ENCODE peak calls at places on chromosome 12, in seven cellular contexts. R is esophagus squamous epithelium, K is upper lobe of left lung, E is prostate gland, N is GM12878, T is stomach, Z is suprapubic skin. V is an unnamed sample. For H3K27me3, the result is how much of the 10 kb centered on the place peaks cover.

GRCh38 chr12:77231548-77231947 is 166.2 kb upstream of the E2F7 start:
- DNase-seq in R (no peak), E (peak), T (peak), K (peak), Z (peak), N (no peak), V (peak)

GRCh38 chr12:43914923-43915468 is 79.1 kb downstream of the TMEM117 start:
- DNase-seq in R (no peak), Z (no peak), E (no peak), K (no peak), N (no peak), T (no peak), V (no peak)

GRCh38 chr12:112979281-112979680 is 962 bp downstream of the OAS2 start:
- DNase-seq in T (peak), E (peak), N (peak), R (no peak), K (no peak), Z (no peak), V (no peak)

GRCh38 chr12:107344035-107344808 is 250.9 kb upstream of the CRY1 start:
- DNase-seq in N (no peak), R (no peak), K (no peak), Z (no peak), T (no peak), E (no peak), V (no peak)

GRCh38 chr12:127455347-127456265 is 811.4 kb upstream of the TMEM132C start:
- DNase-seq in K (no peak), E (no peak), N (no peak), T (no peak), R (no peak), Z (no peak), V (no peak)

GRCh38 chr12:66169221-66170170 is at the start of gene TMBIM4:
- DNase-seq in N (peak), T (peak), R (peak), K (peak), E (peak), Z (peak), V (peak)

GRCh38 chr12:50201987-50202521 is 34.9 kb upstream of the CERS5 start:
- DNase-seq in R (no peak), K (peak), N (no peak), E (peak), Z (no peak), T (no peak), V (no peak)

GRCh38 chr12:64518396-64518795 is 66.5 kb downstream of the TBK1 start:
- DNase-seq in T (no peak), Z (no peak), N (no peak), R (no peak), E (no peak), K (no peak), V (no peak)

GRCh38 chr12:46825526-46826414 is at the start of gene SLC38A4:
- DNase-seq in Z (no peak), N (no peak), K (peak), R (no peak), E (no peak), T (no peak), V (peak)

GRCh38 chr12:66379613-66380012 is 77.3 kb downstream of the HELB start:
- DNase-seq in N (no peak), T (no peak), Z (no peak), R (no peak), K (no peak), E (no peak), V (no peak)

GRCh38 chr12:28905220-28905940 is 243.7 kb upstream of the FAR2 start:
- DNase-seq in R (no peak), K (no peak), T (no peak), E (no peak), N (no peak), Z (no peak), V (no peak)

GRCh38 chr12:90546511-90546910 is 408.5 kb downstream of the CCER1 start:
- DNase-seq in T (no peak), K (no peak), R (no peak), N (no peak), Z (no peak), E (no peak), V (no peak)

GRCh38 chr12:15540025-15540424 is 217.7 kb downstream of the PTPRO start:
- DNase-seq in N (no peak), Z (no peak), T (no peak), E (no peak), R (no peak), K (no peak), V (no peak)

GRCh38 chr12:65891987-65892481 is 67.8 kb downstream of the HMGA2 start:
- DNase-seq in R (no peak), T (peak), N (no peak), E (peak), Z (peak), K (peak), V (no peak)

GRCh38 chr12:112751844-112752243 is 39.7 kb upstream of the RPH3A start:
- DNase-seq in E (no peak), Z (no peak), R (no peak), K (no peak), T (no peak), N (no peak), V (no peak)

GRCh38 chr12:105322070-105322469 is 8.4 kb upstream of the C12orf75 start:
- DNase-seq in Z (no peak), E (no peak), K (no peak), T (no peak), R (no peak), N (no peak), V (peak)

GRCh38 chr12:12689672-12690287 is 6.2 kb downstream of the GPR19 start:
- DNase-seq in K (no peak), R (no peak), T (no peak), Z (no peak), E (no peak), N (no peak), V (no peak)

GRCh38 chr12:64560395-64561301 is 49.6 kb upstream of the RASSF3 start:
- DNase-seq in R (no peak), K (no peak), N (no peak), E (no peak), Z (no peak), T (no peak), V (no peak)

GRCh38 chr12:104285740-104286537 is 17.6 kb upstream of the EID3 start:
- DNase-seq in E (no peak), Z (no peak), N (no peak), T (peak), R (no peak), K (peak), V (no peak)

GRCh38 chr12:59973515-59973914 is 377.7 kb downstream of the SLC16A7 start:
- DNase-seq in T (no peak), R (no peak), K (no peak), E (no peak), Z (no peak), N (no peak), V (no peak)

GRCh38 chr12:131434208-131435125 is 276.4 kb upstream of the SFSWAP start:
- DNase-seq in T (peak), N (no peak), R (no peak), E (no peak), Z (peak), K (peak), V (no peak)

GRCh38 chr12:981176-981828 is 9.7 kb upstream of the ERC1 start:
- DNase-seq in E (no peak), K (no peak), R (no peak), T (no peak), N (no peak), Z (no peak), V (no peak)

GRCh38 chr12:68189766-68190700 is 30.5 kb upstream of the IFNG start:
- DNase-seq in R (no peak), K (no peak), E (no peak), T (no peak), Z (no peak), N (no peak), V (no peak)

GRCh38 chr12:11991604-11992003 is 79.1 kb upstream of the BCL2L14 start:
- DNase-seq in K (no peak), Z (no peak), E (no peak), T (no peak), R (no peak), N (no peak), V (no peak)

GRCh38 chr12:93595336-93595735 is 22.9 kb downstream of the SOCS2 start:
- DNase-seq in Z (no peak), K (no peak), N (no peak), T (no peak), E (no peak), R (no peak), V (no peak)

GRCh38 chr12:39393179-39393578 is 49.7 kb downstream of the KIF21A start:
- DNase-seq in Z (no peak), K (no peak), R (no peak), N (no peak), E (no peak), T (no peak), V (no peak)

GRCh38 chr12:122499991-122500684 is 594 bp downstream of the ZCCHC8 start:
- DNase-seq in N (no peak), E (peak), Z (peak), K (peak), T (peak), R (no peak), V (peak)

GRCh38 chr12:95336387-95337067 is 118.9 kb downstream of the VEZT start:
- DNase-seq in N (no peak), K (peak), T (peak), E (peak), Z (peak), R (no peak), V (peak)

GRCh38 chr12:115697341-115697740 is 580.2 kb downstream of the MED13L start:
- DNase-seq in Z (no peak), R (no peak), E (peak), T (no peak), K (no peak), N (no peak), V (no peak)

GRCh38 chr12:117208206-117208605 is 17.9 kb upstream of the FBXO21 start:
- DNase-seq in K (no peak), E (no peak), R (no peak), Z (no peak), T (no peak), N (no peak), V (no peak)
- H3K27me3 ChIP-seq in K (under half), E (under half), R (under half), Z (under half), T (under half), N (under half), V (under half)

DNA sequence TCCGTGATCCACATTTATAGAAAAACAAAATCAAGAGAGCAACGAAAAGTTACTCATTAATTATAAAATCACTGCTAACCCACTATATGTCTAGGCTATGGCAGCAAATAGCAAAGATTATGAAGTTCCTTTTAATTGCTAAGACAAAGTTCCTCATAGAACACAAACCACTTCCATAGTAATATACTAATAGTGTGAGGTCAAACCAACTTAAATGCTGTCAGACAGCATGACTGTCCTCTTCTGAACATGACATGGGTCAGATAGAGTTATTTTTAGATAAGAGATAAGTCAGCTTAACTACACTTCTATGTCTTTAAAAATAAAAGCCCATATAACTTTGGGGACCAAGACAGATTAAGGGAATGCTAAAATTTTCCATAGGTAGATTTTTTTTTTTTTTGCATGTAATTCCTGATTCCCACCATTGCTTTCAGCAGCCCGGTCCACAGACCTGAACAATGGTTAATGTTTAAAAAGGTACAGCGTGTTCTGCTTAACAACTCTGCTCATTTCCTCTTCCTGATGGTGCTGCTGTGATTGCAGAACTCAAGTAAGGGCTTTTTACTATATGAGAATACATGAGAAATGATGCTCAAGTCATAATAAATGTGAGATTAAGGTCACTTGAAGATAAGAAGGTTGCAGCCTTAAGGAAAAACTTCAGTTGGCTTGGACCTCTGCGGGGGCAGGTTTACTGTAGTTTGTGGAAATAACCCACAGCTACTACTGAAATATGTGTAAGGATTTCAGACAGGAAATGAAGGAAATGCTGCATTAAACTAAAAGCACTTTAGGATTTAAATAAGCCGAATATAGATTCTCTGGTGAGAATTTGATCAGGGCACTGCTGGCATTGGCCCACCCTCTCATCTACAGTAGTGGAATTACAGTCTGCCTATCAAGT is 37.7 kb upstream of the DUSP6 start:
- DNase-seq in T (no peak), N (no peak), K (peak), Z (no peak), R (no peak), E (no peak), V (no peak)
- TF ChIP-seq POLR2A in T (no peak), N (no peak), K (no peak), Z (no peak), R (no peak), E (no peak), V (peak)

GRCh38 chr12:111028830-111029229 is 108.5 kb upstream of the MYL2 start:
- DNase-seq in N (no peak), K (no peak), Z (no peak), R (no peak), E (no peak), T (no peak), V (no peak)

GRCh38 chr12:111025301-111025700 is 104.9 kb upstream of the MYL2 start:
- DNase-seq in R (no peak), N (no peak), T (no peak), K (no peak), Z (no peak), E (no peak), V (no peak)

GRCh38 chr12:111027431-111027830 is 107.1 kb upstream of the MYL2 start:
- DNase-seq in N (no peak), Z (no peak), E (no peak), R (no peak), T (no peak), K (no peak), V (no peak)

GRCh38 chr12:111024205-111024794 is 103.9 kb upstream of the MYL2 start:
- DNase-seq in N (peak), Z (no peak), E (peak), R (no peak), K (peak), T (peak), V (peak)

DNA sequence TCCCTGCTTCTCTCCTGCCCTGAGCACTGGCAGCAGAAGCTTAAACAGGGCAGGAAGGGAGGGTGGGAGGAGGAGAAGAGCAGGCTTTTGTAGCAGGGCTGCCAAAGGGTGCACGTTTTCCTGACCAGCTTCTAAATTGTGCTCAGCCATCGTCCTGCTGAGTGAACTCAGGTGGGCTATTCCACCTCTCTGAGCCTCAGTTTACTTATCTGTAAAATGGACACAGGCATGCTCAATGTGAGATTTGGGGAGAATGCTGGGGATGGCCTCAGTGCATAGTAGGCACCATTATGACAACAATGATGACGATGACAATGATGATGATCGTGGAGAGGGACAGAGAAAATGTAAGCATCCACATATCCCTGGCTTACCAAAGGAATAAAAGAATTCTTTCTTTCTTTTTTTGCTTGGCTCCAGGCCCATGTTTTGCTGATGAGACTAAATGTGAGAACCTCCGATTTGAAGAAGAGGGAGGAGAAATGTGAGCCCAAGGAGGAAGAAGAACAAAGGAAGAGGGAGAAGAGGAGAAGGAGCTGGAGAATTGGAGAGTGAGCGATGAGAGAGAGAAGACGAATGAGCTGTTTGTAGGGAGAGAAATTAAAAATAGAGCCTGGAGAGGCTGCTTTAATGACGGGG is 105.5 kb upstream of the MYL2 start:
- DNase-seq in R (no peak), K (no peak), E (no peak), Z (no peak), T (no peak), N (no peak), V (no peak)
- H3K27me3 ChIP-seq in R (under half), K (under half), E (under half), Z (half or more), T (half or more), N (under half), V (under half)

GRCh38 chr12:109287181-109287580 is 21.9 kb downstream of the FOXN4 start:
- DNase-seq in R (no peak), K (no peak), E (no peak), N (no peak), Z (no peak), T (no peak), V (no peak)

GRCh38 chr12:109290061-109290460 is 19.0 kb downstream of the FOXN4 start:
- DNase-seq in Z (no peak), R (no peak), K (no peak), E (no peak), N (no peak), T (no peak), V (no peak)

GRCh38 chr12:109289004-109289403 is 20.1 kb downstream of the FOXN4 start:
- DNase-seq in R (no peak), Z (no peak), K (no peak), T (no peak), E (no peak), N (no peak), V (no peak)

GRCh38 chr12:109287811-109288469 is 21.1 kb downstream of the FOXN4 start:
- DNase-seq in Z (no peak), R (no peak), T (no peak), K (no peak), E (no peak), N (no peak), V (peak)

DNA sequence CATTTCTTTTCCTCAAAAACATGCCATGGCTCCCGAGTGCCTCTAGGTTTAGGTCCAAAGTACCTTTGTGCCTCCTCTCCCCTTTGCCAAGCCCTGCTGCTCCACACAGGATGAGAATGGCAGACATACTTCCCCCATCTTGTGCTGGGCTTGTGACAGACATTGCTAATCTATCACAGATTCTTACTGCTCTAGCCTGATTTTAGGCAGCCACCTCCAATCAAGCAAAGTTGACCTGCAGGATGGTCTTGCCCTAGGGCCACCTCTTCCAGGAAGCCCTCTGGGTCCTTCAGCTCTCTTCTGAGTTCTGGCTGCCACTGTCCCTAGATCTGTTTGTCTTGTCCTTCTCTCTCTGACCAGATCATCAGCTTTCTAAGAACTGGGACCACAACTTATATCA is 20.5 kb downstream of the FOXN4 start:
- DNase-seq in N (no peak), Z (no peak), E (no peak), T (no peak), R (no peak), K (no peak), V (no peak)
- TF ChIP-seq POLR2A in N (no peak), Z (no peak), E (no peak), T (no peak), R (no peak), K (no peak), V (no peak)

GRCh38 chr12:132485619-132486018 is 4.3 kb upstream of the FBRSL1 start:
- DNase-seq in N (no peak), T (no peak), R (no peak), K (no peak), E (no peak), Z (no peak), V (peak)

GRCh38 chr12:132488127-132489077 is 1.5 kb upstream of the FBRSL1 start:
- DNase-seq in K (peak), N (no peak), R (no peak), Z (no peak), E (no peak), T (no peak), V (no peak)

GRCh38 chr12:132486168-132486567 is 3.8 kb upstream of the FBRSL1 start:
- DNase-seq in K (no peak), Z (no peak), E (no peak), R (no peak), T (no peak), N (no peak), V (no peak)

GRCh38 chr12:132486576-132486975 is 3.4 kb upstream of the FBRSL1 start:
- DNase-seq in T (no peak), Z (no peak), R (no peak), N (no peak), E (no peak), K (no peak), V (peak)

DNA sequence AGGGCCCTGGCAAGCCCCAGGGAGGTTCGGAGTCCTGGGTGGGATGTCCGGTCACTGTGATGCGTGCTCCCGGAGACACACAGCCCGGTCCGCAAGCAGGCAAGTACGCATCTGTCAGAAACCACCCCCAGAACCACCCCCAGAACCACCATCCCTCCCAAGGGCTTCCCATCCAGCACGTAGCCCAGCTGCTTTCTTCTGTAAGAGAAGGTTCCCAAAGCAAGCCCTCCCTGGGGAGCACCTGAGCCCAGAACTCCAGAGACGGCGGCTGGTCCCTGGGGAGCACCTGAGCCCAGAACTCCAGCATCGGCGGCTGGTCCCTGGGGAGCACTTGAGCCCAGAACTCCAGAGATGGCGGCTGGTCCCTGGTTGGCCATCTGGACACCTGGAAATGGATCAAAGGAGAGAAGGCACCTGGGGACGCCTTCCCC is 2.6 kb upstream of the FBRSL1 start:
- DNase-seq in T (no peak), N (no peak), K (no peak), Z (no peak), R (no peak), E (no peak), V (no peak)
- H3K27me3 ChIP-seq in T (under half), N (under half), K (under half), Z (under half), R (under half), E (under half), V (under half)

GRCh38 chr12:52871291-52871961 is 22.6 kb upstream of the KRT78 start:
- DNase-seq in R (no peak), N (no peak), T (peak), Z (no peak), K (no peak), E (no peak), V (peak)
- TF ChIP-seq POLR2A in R (peak), N (no peak), T (no peak), Z (no peak), K (no peak), E (no peak), V (no peak)

DNA sequence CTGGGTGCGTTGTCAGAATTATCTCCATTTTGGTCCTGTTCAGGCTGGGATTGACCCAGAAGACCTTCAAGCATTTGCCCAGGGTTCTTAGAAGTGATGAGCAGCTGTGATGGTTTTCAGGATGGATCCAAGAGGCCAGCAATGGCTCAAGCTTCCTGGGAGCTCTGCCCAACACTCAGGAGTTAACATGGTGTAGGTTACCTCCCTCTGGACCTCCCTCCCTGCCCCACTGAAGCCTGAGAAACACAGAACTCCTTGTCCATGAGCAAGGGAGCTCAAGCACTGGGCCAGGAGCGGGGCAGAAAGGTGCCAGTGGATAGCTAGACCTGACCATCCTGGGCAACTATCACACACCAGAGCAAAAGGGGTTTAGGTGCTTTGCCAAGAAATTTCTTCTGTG is 148.4 kb upstream of the FKBP4 start:
- DNase-seq in N (no peak), K (no peak), R (no peak), T (no peak), Z (no peak), E (no peak), V (no peak)
- H3K27me3 ChIP-seq in N (under half), K (under half), R (under half), T (under half), Z (under half), E (under half), V (under half)

V was measured in right lobe of liver.